ENCODE peak calls at places on chromosomes 16 and 17, in seven cellular contexts. J is CD8-positive, alpha-beta T cell; X is adrenal gland; F is dorsolateral prefrontal cortex; Z is right atrium auricular region; K is fibroblast of lung; N is A549. R is an unnamed sample.
A peak's percentile ranks its signal among the peaks of the same experiment; 100 is the strongest.

GRCh38 chr17:76697702-76698465 is 12.9 kb downstream of the MXRA7 start:
- DNase-seq in J (no peak), K (peak; percentile 82), Z (no peak), X (no peak), F (no peak), N (no peak), R (no peak)

GRCh38 chr17:45408611-45409421 is 23.9 kb downstream of the ARHGAP27 start:
- DNase-seq in F (no peak), Z (no peak), K (no peak), N (no peak), X (no peak), J (no peak), R (no peak)

GRCh38 chr17:27981978-27982377 is 60.5 kb upstream of the NLK start:
- DNase-seq in Z (no peak), F (no peak), X (no peak), K (no peak), N (no peak), J (no peak), R (no peak)

GRCh38 chr17:59149841-59150511 is 5.0 kb downstream of the SKA2 start:
- DNase-seq in J (no peak), Z (no peak), K (peak; percentile 15), F (no peak), N (peak; percentile 10), X (no peak), R (no peak)

GRCh38 chr16:87619360-87620200 is 17.3 kb downstream of the JPH3 start:
- DNase-seq in X (no peak), F (no peak), K (no peak), Z (no peak), N (no peak), J (no peak), R (no peak)

GRCh38 chr17:14672830-14673229 is 371.9 kb downstream of the HS3ST3B1 start:
- DNase-seq in F (no peak), X (no peak), J (no peak), Z (no peak), N (no peak), K (no peak), R (no peak)

GRCh38 chr16:81567987-81568748 is 123.6 kb downstream of the CMIP start:
- DNase-seq in J (no peak), X (peak; percentile 97), K (peak; percentile 73), N (peak; percentile 60), F (no peak), Z (no peak), R (no peak)

GRCh38 chr16:72099377-72099818 is 5.8 kb downstream of the DHX38 start:
- DNase-seq in F (no peak), Z (no peak), K (peak; percentile 28), N (peak; percentile 76), X (peak; percentile 34), J (peak; percentile 32), R (no peak)

GRCh38 chr16:10514369-10515055 is 65.9 kb downstream of the EMP2 start:
- DNase-seq in K (peak; percentile 47), Z (no peak), F (no peak), N (peak; percentile 60), J (peak; percentile 41), X (peak; percentile 60), R (no peak)

GRCh38 chr17:77535892-77536291 is 395.1 kb downstream of the SEC14L1 start:
- DNase-seq in N (no peak), K (no peak), X (no peak), J (no peak), F (no peak), Z (no peak), R (no peak)

GRCh38 chr17:7479389-7480192 is at the start of gene ZBTB4:
- DNase-seq in K (peak; percentile 60), F (no peak), Z (no peak), X (peak; percentile 69), J (peak; percentile 71), N (peak; percentile 69), R (peak; percentile 85)

DNA sequence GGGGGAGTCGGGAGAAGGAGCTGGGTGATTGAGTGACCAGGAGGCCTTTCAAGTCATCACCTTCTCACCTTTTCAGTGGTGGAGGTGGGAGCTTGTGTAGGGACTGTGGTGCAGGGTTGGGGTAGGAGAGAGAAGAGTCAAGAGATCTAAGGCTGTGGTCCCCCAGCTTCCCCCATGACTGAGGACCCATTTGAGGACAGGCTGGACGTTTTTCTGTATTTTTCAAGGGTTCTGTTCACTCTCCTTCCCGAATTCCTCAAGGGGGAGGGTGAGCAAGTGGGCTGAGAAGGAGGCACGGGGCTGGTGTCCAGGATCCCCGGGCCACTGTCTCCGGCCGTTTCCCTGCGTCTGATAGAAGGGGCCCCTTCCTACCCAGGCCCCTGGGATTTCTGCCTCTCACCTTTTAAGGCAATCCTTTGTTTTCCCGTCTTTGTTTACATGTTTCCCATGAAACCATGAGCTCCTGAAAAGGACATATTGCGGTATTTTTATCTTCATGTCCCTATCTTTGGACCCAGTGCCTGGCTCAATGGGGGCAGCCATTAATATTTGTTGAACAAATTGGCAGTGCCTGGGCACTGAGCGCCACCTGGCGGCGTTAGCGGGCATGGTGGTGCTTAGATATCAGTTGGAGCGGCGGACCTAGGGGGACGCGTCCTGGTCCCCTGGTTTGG is 9.2 kb upstream of the CD300A start:
- DNase-seq in N (peak; percentile 72), J (peak; percentile 71), K (peak; percentile 20), Z (peak; percentile 88), F (peak; percentile 77), X (peak; percentile 76), R (peak; percentile 83)
- TF ChIP-seq CTCF in N (peak; percentile 99), J (peak; percentile 91), K (peak; percentile 92), Z (peak; percentile 95), F (peak; percentile 94), X (peak; percentile 97), R (peak; percentile 93)

GRCh38 chr17:48139948-48140347 is 32.4 kb downstream of the SNX11 start:
- DNase-seq in K (no peak), N (no peak), Z (no peak), X (no peak), J (no peak), F (no peak), R (no peak)

GRCh38 chr17:48131216-48131824 is 23.8 kb downstream of the SNX11 start:
- DNase-seq in J (peak; percentile 53), N (peak; percentile 79), K (peak; percentile 51), X (peak; percentile 45), Z (no peak), F (no peak), R (no peak)

GRCh38 chr17:48132375-48132774 is 24.8 kb downstream of the SNX11 start:
- DNase-seq in J (no peak), Z (no peak), F (no peak), N (no peak), X (no peak), K (no peak), R (no peak)

GRCh38 chr17:48137658-48138057 is 30.1 kb downstream of the SNX11 start:
- DNase-seq in X (no peak), Z (no peak), K (no peak), N (no peak), J (no peak), F (no peak), R (no peak)

DNA sequence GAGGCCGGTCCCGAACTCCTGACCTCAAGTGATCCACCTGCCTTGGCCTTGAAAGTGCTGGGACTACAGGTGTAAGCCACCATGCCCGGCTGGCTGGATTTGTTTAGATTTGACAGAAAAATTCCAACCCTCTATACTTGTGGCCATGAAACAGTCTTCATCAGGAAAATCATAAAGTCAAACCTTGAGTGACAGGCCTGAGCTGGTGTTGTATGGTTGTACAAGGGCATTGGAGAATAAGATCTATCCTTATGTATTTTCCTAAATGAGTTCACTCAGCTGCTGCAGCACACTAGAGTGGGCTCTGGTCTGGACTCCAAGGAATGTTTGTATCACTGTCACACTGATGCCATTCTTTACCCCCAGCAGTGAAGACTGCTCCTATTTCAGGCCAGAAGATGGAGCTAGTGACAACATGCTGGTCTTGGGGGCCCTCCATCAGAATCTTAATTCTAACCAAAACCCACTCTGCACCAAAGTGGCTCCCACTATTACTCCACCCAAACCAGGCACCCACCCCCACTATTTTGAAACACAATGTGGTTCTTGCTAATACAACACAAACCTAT is 27.4 kb downstream of the SNX11 start:
- DNase-seq in Z (no peak), J (no peak), N (no peak), F (no peak), K (no peak), X (no peak), R (no peak)
- TF ChIP-seq CTCF in Z (no peak), J (no peak), N (no peak), F (no peak), K (no peak), X (no peak), R (no peak)

GRCh38 chr16:84983308-84983707 is 28.0 kb downstream of the ZDHHC7 start:
- DNase-seq in Z (no peak), N (no peak), K (no peak), X (no peak), F (no peak), J (no peak), R (no peak)

GRCh38 chr16:84979516-84979915 is 31.8 kb downstream of the ZDHHC7 start:
- DNase-seq in X (no peak), K (no peak), N (no peak), J (no peak), Z (no peak), F (no peak), R (no peak)

GRCh38 chr16:84985079-84986065 is 26.0 kb downstream of the ZDHHC7 start:
- DNase-seq in X (peak; percentile 69), K (peak; percentile 91), Z (no peak), N (peak; percentile 33), F (no peak), J (no peak), R (peak; percentile 46)

GRCh38 chr16:84986102-84986501 is 25.2 kb downstream of the ZDHHC7 start:
- DNase-seq in K (no peak), F (peak; percentile 70), J (no peak), N (no peak), X (no peak), Z (no peak), R (no peak)

DNA sequence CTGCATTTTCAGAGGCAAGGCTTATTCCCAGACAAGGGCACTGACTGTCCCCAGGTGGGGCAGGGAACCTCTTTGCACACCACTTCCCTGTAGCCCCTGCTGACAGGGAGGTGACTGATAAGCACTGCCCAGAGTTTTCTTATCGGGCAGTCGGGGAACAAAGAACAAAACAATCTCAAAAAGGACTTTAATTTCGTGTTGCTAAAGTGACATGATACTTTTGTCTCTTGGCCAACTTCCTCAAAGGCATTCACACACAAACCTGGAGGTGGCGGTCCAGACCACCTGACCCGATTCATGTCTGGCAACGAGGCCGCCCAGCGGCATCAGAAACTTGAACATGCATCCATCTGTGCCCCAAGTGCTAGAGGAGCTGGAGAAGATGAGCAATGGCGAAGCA is 28.9 kb downstream of the ZDHHC7 start:
- DNase-seq in X (no peak), K (no peak), Z (no peak), N (no peak), J (no peak), F (no peak), R (peak; percentile 80)
- TF ChIP-seq CTCF in X (no peak), K (no peak), Z (no peak), N (no peak), J (no peak), F (no peak), R (peak; percentile 42)

DNA sequence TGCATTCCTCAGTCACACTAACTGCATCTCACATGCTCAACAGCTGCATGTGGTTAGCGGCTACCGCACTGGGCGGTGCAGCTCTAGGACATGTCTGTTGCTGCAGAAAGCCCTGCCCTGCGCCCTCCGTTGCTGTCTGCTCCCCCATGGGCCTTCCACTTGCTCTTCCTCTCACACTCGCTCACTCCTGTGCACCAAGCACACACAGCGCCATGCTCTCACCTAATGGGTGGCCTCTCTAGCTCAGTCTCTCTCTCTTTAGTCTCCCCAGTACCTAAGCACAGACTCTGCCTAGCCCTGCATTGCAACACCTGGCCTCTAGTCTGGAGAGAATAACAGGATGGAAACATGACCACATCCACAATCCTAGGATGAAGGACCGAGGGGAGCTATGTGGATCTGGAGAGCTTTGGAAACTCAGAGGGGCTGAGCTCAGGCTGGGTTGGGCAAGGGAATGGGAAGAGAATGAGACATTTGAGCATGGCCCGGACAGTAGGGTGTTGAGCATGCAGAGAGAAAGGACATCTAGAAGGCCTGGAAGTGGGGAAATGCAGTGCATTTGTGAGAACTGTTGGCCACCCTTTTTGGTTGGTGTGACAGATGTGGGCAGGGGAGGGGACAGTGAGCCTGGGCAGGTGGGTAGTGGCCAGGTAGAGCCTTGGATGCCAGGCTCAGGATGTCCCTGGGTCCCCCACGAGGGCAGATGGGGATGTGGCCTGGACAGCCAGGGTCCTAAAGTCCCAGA is 16.0 kb downstream of the SGCA start:
- DNase-seq in F (no peak), N (no peak), J (no peak), X (no peak), K (peak; percentile 77), Z (no peak), R (peak; percentile 44)
- TF ChIP-seq CTCF in F (no peak), N (no peak), J (no peak), X (no peak), K (no peak), Z (no peak), R (no peak)